ENCODE peak calls at places on chromosomes 12 and 14, in eight cellular contexts. G is tibial nerve, U is right lobe of liver, L is transverse colon, F is heart left ventricle, Y is uterus, D is H1, Z is IMR-90. R is an unnamed sample.

GRCh38 chr12:95820096-95820703 is 29.6 kb upstream of the NTN4 start:
- DNase-seq in Z (peak), D (no peak), G (no peak), L (peak), Y (no peak), U (no peak), F (no peak), R (no peak)

GRCh38 chr12:62834971-62835547 is 99.9 kb downstream of the PPM1H start:
- DNase-seq in U (no peak), L (no peak), Z (peak), G (no peak), Y (peak), F (no peak), D (no peak), R (no peak)

GRCh38 chr12:124191024-124191359 is 103.9 kb upstream of the RFLNA start:
- DNase-seq in L (no peak), G (no peak), U (no peak), F (no peak), Y (no peak), Z (no peak), D (no peak), R (no peak)

GRCh38 chr12:20492251-20492728 is 124.0 kb downstream of the PDE3A start:
- DNase-seq in Z (peak), G (no peak), U (no peak), Y (no peak), L (no peak), D (no peak), F (no peak), R (no peak)

GRCh38 chr12:3137268-3137761 is 60.1 kb downstream of the TSPAN9 start:
- DNase-seq in D (peak), L (no peak), F (peak), Z (peak), Y (peak), U (no peak), G (peak), R (no peak)

GRCh38 chr14:55864890-55865655 is 253.1 kb upstream of the PELI2 start:
- DNase-seq in U (no peak), Y (no peak), F (no peak), Z (no peak), D (peak), L (no peak), G (no peak), R (no peak)

GRCh38 chr12:99146185-99146584 is 501.1 kb downstream of the APAF1 start:
- DNase-seq in G (no peak), Z (no peak), U (no peak), L (no peak), F (no peak), Y (no peak), D (no peak), R (no peak)

GRCh38 chr14:25350802-25351201 is 300.9 kb upstream of the STXBP6 start:
- DNase-seq in U (no peak), L (no peak), Z (no peak), D (no peak), G (no peak), Y (peak), F (no peak), R (no peak)

GRCh38 chr14:21042918-21043317 is 756 bp downstream of the RNASE7 start:
- DNase-seq in Y (no peak), U (peak), L (no peak), G (no peak), Z (no peak), F (no peak), D (no peak), R (no peak)

GRCh38 chr12:90153827-90154226 is 445.2 kb upstream of the ATP2B1 start:
- DNase-seq in Y (no peak), L (no peak), U (no peak), D (no peak), Z (no peak), G (no peak), F (no peak), R (no peak)

GRCh38 chr12:29207120-29207519 is 58.0 kb downstream of the FAR2 start:
- DNase-seq in F (no peak), L (no peak), Y (no peak), U (no peak), Z (no peak), G (no peak), D (no peak), R (no peak)

GRCh38 chr14:63394856-63395255 is 76.1 kb upstream of the GPHB5 start:
- DNase-seq in L (no peak), G (no peak), Z (peak), D (no peak), U (no peak), F (no peak), Y (no peak), R (no peak)

GRCh38 chr14:51173863-51174262 is 66.2 kb upstream of the TMX1 start:
- DNase-seq in G (no peak), Y (no peak), U (no peak), Z (no peak), D (no peak), L (no peak), F (no peak), R (no peak)

GRCh38 chr12:6869049-6870021 is 2.0 kb downstream of the TPI1 start:
- DNase-seq in U (peak), Y (peak), D (peak), L (peak), F (peak), G (peak), Z (peak), R (peak)

GRCh38 chr12:52524241-52524897 is 4.2 kb upstream of the KRT5 start:
- DNase-seq in Y (no peak), L (no peak), U (no peak), F (no peak), G (no peak), D (peak), Z (no peak), R (no peak)

GRCh38 chr12:71589478-71589881 is 74.2 kb downstream of the ZFC3H1 start:
- DNase-seq in L (no peak), D (no peak), U (no peak), Y (no peak), F (no peak), G (no peak), Z (peak), R (no peak)

GRCh38 chr12:47004634-47005033 is 74.8 kb upstream of the PCED1B start:
- DNase-seq in U (peak), G (no peak), D (no peak), Y (no peak), Z (peak), L (no peak), F (no peak), R (no peak)

GRCh38 chr12:123889000-123889399 is 83.6 kb downstream of the CCDC92 start:
- DNase-seq in F (no peak), Y (no peak), U (no peak), L (no peak), G (no peak), Z (no peak), D (no peak), R (no peak)

GRCh38 chr14:95275507-95275906 is 44.2 kb downstream of the CLMN start:
- DNase-seq in Y (peak), L (no peak), Z (no peak), D (no peak), G (no peak), F (no peak), U (no peak), R (no peak)

GRCh38 chr14:76091036-76091435 is 60.7 kb upstream of the GPATCH2L start:
- DNase-seq in U (no peak), Z (no peak), F (peak), D (no peak), Y (peak), G (peak), L (no peak), R (peak)

GRCh38 chr12:52402873-52403510 is 3.1 kb downstream of the KRT82 start:
- DNase-seq in L (no peak), Z (no peak), G (no peak), F (no peak), D (no peak), Y (no peak), U (no peak), R (no peak)

GRCh38 chr14:93959239-93960107 is 16.9 kb downstream of the ASB2 start:
- DNase-seq in L (peak), Y (peak), D (no peak), U (no peak), G (no peak), Z (peak), F (peak), R (peak)

GRCh38 chr14:77040995-77041744 is 12.7 kb upstream of the IRF2BPL start:
- DNase-seq in F (no peak), U (no peak), L (peak), Z (no peak), D (no peak), G (no peak), Y (peak), R (no peak)

GRCh38 chr12:46815792-46816191 is 10.0 kb downstream of the SLC38A4 start:
- DNase-seq in Y (no peak), U (no peak), L (no peak), D (no peak), F (no peak), Z (no peak), G (no peak), R (no peak)

GRCh38 chr12:85755760-85756159 is 80.4 kb downstream of the RASSF9 start:
- DNase-seq in D (no peak), F (no peak), Y (no peak), L (no peak), U (no peak), G (no peak), Z (peak), R (no peak)

GRCh38 chr12:608921-609320 is 54.3 kb downstream of the NINJ2 start:
- DNase-seq in Z (no peak), F (no peak), D (no peak), U (no peak), L (no peak), Y (no peak), G (no peak), R (no peak)

GRCh38 chr12:93614917-93615596 is 42.6 kb downstream of the SOCS2 start:
- DNase-seq in G (no peak), D (no peak), Y (no peak), F (no peak), L (no peak), U (no peak), Z (peak), R (no peak)

GRCh38 chr12:93621986-93622385 is 49.5 kb downstream of the SOCS2 start:
- DNase-seq in L (no peak), Y (no peak), D (no peak), F (no peak), G (no peak), Z (peak), U (no peak), R (no peak)

GRCh38 chr12:93618891-93619410 is 46.5 kb downstream of the SOCS2 start:
- DNase-seq in L (no peak), D (no peak), U (no peak), Z (no peak), Y (no peak), F (no peak), G (no peak), R (no peak)

GRCh38 chr12:93612719-93613228 is 40.3 kb downstream of the SOCS2 start:
- DNase-seq in D (no peak), G (no peak), F (no peak), Z (no peak), Y (no peak), L (no peak), U (no peak), R (no peak)

GRCh38 chr12:93616584-93617101 is 44.2 kb downstream of the SOCS2 start:
- DNase-seq in Y (no peak), L (no peak), Z (peak), F (no peak), D (peak), G (no peak), U (no peak), R (no peak)
- H3K27ac ChIP-seq in Y (no peak), L (no peak), Z (no peak), F (no peak), D (no peak), G (no peak), U (no peak), R (no peak)

GRCh38 chr12:69173358-69173757 is 66.0 kb upstream of the CPSF6 start:
- DNase-seq in F (no peak), Z (no peak), L (no peak), D (no peak), Y (no peak), U (no peak), G (no peak), R (no peak)
- TF ChIP-seq POLR2A in F (no peak), Z (no peak), L (no peak), D (no peak), Y (no peak), U (no peak), G (no peak), R (no peak)

GRCh38 chr14:50045837-50046236 is 70.5 kb downstream of the VCPKMT start:
- DNase-seq in D (no peak), Z (no peak), G (no peak), F (no peak), U (no peak), Y (no peak), L (no peak), R (no peak)
- H3K27ac ChIP-seq in D (no peak), Z (no peak), G (peak), F (peak), U (peak), Y (peak), L (peak), R (peak)

GRCh38 chr14:49867831-49868719 is 15.5 kb upstream of the NEMF start:
- DNase-seq in U (peak), G (peak), Z (peak), Y (peak), L (peak), F (peak), D (peak), R (peak)
- TF ChIP-seq POLR2A in U (peak), G (peak), Z (peak), Y (peak), L (peak), F (no peak), D (peak), R (peak)

DNA sequence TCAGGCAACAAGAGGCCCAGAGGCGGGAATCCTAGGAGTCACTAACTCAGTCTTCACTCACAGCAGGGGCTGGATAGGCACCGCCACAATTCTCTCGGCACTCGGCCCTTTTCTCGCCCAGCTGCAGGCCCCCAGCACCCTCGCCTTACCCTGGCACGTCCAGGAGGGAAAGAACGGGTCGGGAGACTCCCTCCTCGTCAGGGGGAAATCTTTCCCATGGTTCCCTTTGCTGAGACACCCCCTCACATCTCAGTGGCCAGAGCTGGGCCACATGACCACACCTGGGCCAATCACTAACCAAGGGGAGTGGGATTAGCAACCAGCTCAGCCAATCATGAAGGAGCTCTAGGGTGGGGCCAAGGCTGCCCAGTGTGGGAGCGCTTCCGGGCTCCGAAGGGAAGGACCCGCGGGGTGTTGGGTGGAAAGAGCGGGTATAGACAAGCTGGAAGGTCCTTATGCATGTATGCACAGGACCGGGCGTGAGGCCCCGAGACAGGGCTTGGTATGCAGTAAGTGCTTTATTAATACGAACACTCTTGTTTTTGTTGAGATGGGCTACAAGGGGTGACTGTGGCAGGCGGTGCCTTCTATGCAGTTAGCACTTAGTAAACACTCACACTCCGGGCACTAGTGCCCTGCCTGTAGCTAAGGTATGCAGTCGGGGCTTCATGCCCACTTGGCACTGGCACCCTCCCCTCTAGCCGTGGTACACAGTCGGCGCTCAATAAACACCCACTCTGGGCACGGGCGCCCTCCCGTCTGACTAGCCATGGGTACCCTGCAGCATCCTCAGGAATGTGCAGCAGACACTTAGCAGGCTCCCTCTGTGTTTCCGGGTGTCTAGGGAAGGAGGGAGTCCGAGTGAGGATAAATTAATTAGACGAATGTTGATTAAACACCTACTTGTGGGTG is 40.3 kb downstream of the ADGRD1 start:
- DNase-seq in L (no peak), Y (no peak), G (no peak), F (no peak), D (no peak), U (no peak), Z (no peak), R (no peak)
- H3K27ac ChIP-seq in L (no peak), Y (no peak), G (no peak), F (no peak), D (no peak), U (no peak), Z (no peak), R (no peak)

GRCh38 chr14:99234366-99234765 is 37.6 kb downstream of the BCL11B start:
- DNase-seq in Z (no peak), Y (no peak), U (no peak), L (no peak), D (no peak), G (no peak), F (no peak), R (no peak)
- TF ChIP-seq POLR2A in Z (no peak), Y (no peak), U (no peak), L (no peak), D (no peak), G (no peak), F (no peak), R (no peak)

GRCh38 chr12:66941150-66941549 is 262.3 kb upstream of the GRIP1 start:
- DNase-seq in D (no peak), G (no peak), Z (no peak), Y (no peak), L (no peak), U (no peak), F (no peak), R (no peak)
- H3K27ac ChIP-seq in D (no peak), G (no peak), Z (no peak), Y (no peak), L (no peak), U (no peak), F (no peak), R (no peak)

GRCh38 chr12:120905856-120906384 is 1.8 kb upstream of the SPPL3 start:
- DNase-seq in G (no peak), Z (no peak), L (no peak), U (no peak), D (no peak), F (no peak), Y (no peak), R (no peak)

GRCh38 chr12:120902846-120903381 is 1.2 kb downstream of the SPPL3 start:
- DNase-seq in U (no peak), D (no peak), Z (no peak), G (no peak), L (no peak), F (no peak), Y (no peak), R (no peak)

GRCh38 chr12:120903382-120903817 is 758 bp downstream of the SPPL3 start:
- DNase-seq in Z (peak), F (peak), U (peak), D (peak), L (peak), Y (peak), G (peak), R (peak)

GRCh38 chr12:120901818-120902217 is 2.3 kb downstream of the SPPL3 start:
- DNase-seq in D (no peak), Y (no peak), U (no peak), L (no peak), G (no peak), F (no peak), Z (no peak), R (no peak)

DNA sequence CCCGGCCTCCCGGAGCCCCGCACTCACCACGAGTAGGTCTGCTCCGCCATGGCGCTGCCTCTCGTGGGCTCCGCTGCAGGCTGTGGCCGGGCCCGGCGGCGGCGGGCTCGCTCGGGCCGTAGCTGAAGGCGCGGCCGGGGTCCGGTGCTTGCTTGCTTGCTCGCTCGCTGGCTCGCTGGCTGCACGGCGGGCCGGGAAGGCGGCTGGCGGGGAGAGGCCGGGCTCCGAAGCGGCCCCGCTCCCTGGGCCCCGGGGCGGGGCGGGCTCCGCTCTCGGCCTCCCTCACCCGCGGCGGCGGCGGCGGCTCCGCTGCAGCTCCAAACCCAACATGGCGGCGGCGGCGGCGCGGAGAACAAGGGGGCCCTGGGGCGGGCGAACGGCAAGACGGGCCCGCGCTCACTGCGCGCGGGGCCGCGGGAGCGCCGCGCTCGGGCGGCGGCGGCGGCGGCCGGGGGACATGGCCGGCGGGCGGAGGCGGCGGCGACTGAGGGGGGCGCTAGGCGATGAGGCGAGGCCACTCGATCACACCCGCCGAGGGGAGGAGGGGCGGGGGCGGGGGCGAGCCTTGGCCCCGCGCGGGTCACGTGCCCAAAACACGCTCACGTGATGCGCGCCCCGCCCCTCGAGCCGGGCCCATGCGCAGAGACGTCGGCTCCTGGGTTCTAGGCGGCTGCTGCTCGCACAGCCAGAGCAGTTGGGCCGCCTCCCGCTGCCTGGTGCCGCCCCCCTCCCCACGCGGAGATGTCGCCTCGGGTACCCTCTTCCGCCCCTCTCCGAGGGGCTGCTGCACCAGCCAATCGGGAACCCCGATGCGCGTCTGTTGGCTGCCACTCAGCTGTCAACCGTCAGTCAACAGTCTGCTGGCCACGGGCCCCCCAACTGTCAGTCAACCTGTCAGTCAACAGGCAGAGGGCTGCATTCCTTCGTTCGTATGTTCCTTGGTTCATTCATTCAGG is at the start of gene SPPL3:
- DNase-seq in L (peak), F (peak), Z (peak), D (peak), G (peak), U (peak), Y (peak), R (peak)
- TF ChIP-seq POLR2A in L (peak), F (no peak), Z (no peak), D (no peak), G (peak), U (peak), Y (peak), R (peak)